ENCODE peak calls at places on chromosomes 13 and 19, in five cellular contexts. U, G, K, H and V are unnamed samples.

GRCh38 chr19:21158523-21159135 is 16.8 kb downstream of the ZNF431 start:
- DNase-seq in U (no peak), G (no peak), H (no peak), K (no peak), V (no peak)

GRCh38 chr13:109163052-109163413 is 533.6 kb downstream of the MYO16 start:
- DNase-seq in K (no peak), H (no peak), G (no peak), U (no peak), V (no peak)

GRCh38 chr19:40614595-40615411 is 13.6 kb downstream of the LTBP4 start:
- DNase-seq in U (peak; percentile 86), K (no peak), H (peak; percentile 87), G (peak; percentile 93), V (peak; percentile 56)

GRCh38 chr19:50330365-50331078 is 1.3 kb upstream of the KCNC3 start:
- DNase-seq in U (peak; percentile 88), K (peak; percentile 73), H (peak; percentile 53), G (peak; percentile 95), V (no peak)

GRCh38 chr13:75760182-75760981 is 124.3 kb downstream of the LMO7 start:
- DNase-seq in G (no peak), K (peak; percentile 98), U (no peak), H (peak; percentile 37), V (no peak)

GRCh38 chr19:53981408-53981998 is 9.9 kb upstream of the CACNG6 start:
- DNase-seq in U (no peak), K (no peak), G (peak; percentile 67), H (no peak), V (no peak)

GRCh38 chr13:110398564-110399507 is 91.8 kb downstream of the COL4A2 start:
- DNase-seq in K (no peak), G (no peak), U (no peak), H (no peak), V (no peak)

GRCh38 chr19:2524840-2525723 is 49.2 kb downstream of the GADD45B start:
- DNase-seq in K (peak; percentile 68), H (peak; percentile 87), U (no peak), G (no peak), V (no peak)

GRCh38 chr19:56748443-56748842 is 76.9 kb upstream of the ZNF835 start:
- DNase-seq in H (no peak), U (no peak), G (no peak), K (peak; percentile 47), V (no peak)

GRCh38 chr13:109348514-109349340 is 437.7 kb downstream of the IRS2 start:
- DNase-seq in K (no peak), U (no peak), G (no peak), H (no peak), V (no peak)

GRCh38 chr13:87094646-87095045 is 576.5 kb upstream of the SLITRK5 start:
- DNase-seq in H (no peak), K (no peak), U (no peak), G (no peak), V (no peak)

GRCh38 chr13:47226516-47226915 is 329.7 kb upstream of the HTR2A start:
- DNase-seq in U (no peak), G (no peak), H (no peak), K (no peak), V (no peak)

GRCh38 chr19:58054792-58055482 is 4.1 kb upstream of the ZNF135 start:
- DNase-seq in U (no peak), K (no peak), H (no peak), G (peak; percentile 62), V (no peak)

GRCh38 chr19:7738023-7738422 is 6.1 kb upstream of the CLEC4G start:
- DNase-seq in G (no peak), H (no peak), K (no peak), U (no peak), V (no peak)

GRCh38 chr19:50703915-50704548 is 15.6 kb downstream of the SHANK1 start:
- DNase-seq in G (no peak), H (peak; percentile 26), K (peak; percentile 10), U (peak; percentile 34), V (no peak)

GRCh38 chr19:19447536-19448237 is 42.2 kb downstream of the GATAD2A start:
- DNase-seq in U (no peak), K (no peak), G (no peak), H (no peak), V (no peak)

GRCh38 chr19:30666301-30666803 is 294.2 kb downstream of the ZNF536 start:
- DNase-seq in H (no peak), U (peak; percentile 63), G (peak; percentile 86), K (peak; percentile 19), V (peak; percentile 20)

GRCh38 chr19:44202470-44202869 is 9.9 kb upstream of the ZNF227 start:
- DNase-seq in U (no peak), G (no peak), K (no peak), H (no peak), V (no peak)

GRCh38 chr19:4575267-4575793 is 15.8 kb upstream of the SEMA6B start:
- DNase-seq in H (no peak), U (peak; percentile 74), G (peak; percentile 76), K (peak; percentile 70), V (peak; percentile 97)

GRCh38 chr13:20412761-20413355 is 112.8 kb downstream of the CRYL1 start:
- DNase-seq in H (no peak), K (no peak), U (no peak), G (no peak), V (peak; percentile 66)

GRCh38 chr13:33721719-33722118 is 96.2 kb upstream of the RFC3 start:
- DNase-seq in K (no peak), H (no peak), U (no peak), G (no peak), V (no peak)

GRCh38 chr13:30049692-30050091 is 199.3 kb upstream of the UBL3 start:
- DNase-seq in K (no peak), H (no peak), G (no peak), U (no peak), V (no peak)

GRCh38 chr13:74103970-74104555 is 30.1 kb downstream of the KLF12 start:
- DNase-seq in K (no peak), U (no peak), H (no peak), G (no peak), V (no peak)

GRCh38 chr19:39424934-39425333 is 10.8 kb downstream of the RPS16 start:
- DNase-seq in U (no peak), K (no peak), H (no peak), G (no peak), V (no peak)

GRCh38 chr13:91020635-91021034 is 326.9 kb upstream of the MIR17HG start:
- DNase-seq in G (no peak), K (no peak), U (no peak), H (no peak), V (no peak)

GRCh38 chr13:32734511-32734910 is 148.3 kb downstream of the PDS5B start:
- DNase-seq in K (no peak), U (no peak), H (no peak), G (no peak), V (no peak)

GRCh38 chr19:34365463-34366401 is 736 bp downstream of the GPI start:
- DNase-seq in K (no peak), G (peak; percentile 60), H (no peak), U (peak; percentile 64), V (no peak)

GRCh38 chr13:50284540-50284939 is 269.3 kb downstream of the KCNRG start:
- DNase-seq in K (no peak), H (no peak), U (no peak), G (no peak), V (no peak)
- H3K4me3 ChIP-seq in K (no peak overlapping the region), H (no peak overlapping the region), U (no peak overlapping the region), G (no peak overlapping the region), V (no peak overlapping the region)

GRCh38 chr19:38318595-38319142 is 976 bp upstream of the KCNK6 start:
- DNase-seq in G (no peak), K (no peak), U (no peak), H (no peak), V (no peak)

GRCh38 chr19:38317104-38317612 is 1.4 kb upstream of the YIF1B start:
- DNase-seq in H (no peak), U (peak; percentile 91), K (no peak), G (no peak), V (no peak)

GRCh38 chr19:38321646-38322323 is 2.1 kb downstream of the KCNK6 start:
- DNase-seq in U (no peak), H (no peak), G (no peak), K (no peak), V (no peak)

GRCh38 chr19:38320969-38321339 is 1.3 kb downstream of the KCNK6 start:
- DNase-seq in G (no peak), K (no peak), U (no peak), H (no peak), V (no peak)

GRCh38 chr19:38319421-38320258 is at the start of gene KCNK6:
- DNase-seq in H (no peak), U (no peak), G (peak; percentile 87), K (no peak), V (no peak)
- TF ChIP-seq ZNF274 in H (no peak), U (no peak), G (no peak), K (no peak), V (no peak)

GRCh38 chr19:15438577-15438976 is 11.2 kb downstream of the WIZ start:
- DNase-seq in H (no peak), G (no peak), U (no peak), K (no peak), V (no peak)

GRCh38 chr19:15436012-15436825 is 13.5 kb downstream of the WIZ start:
- DNase-seq in G (no peak), K (no peak), U (peak; percentile 57), H (no peak), V (no peak)

GRCh38 chr19:15436826-15437110 is 13.0 kb downstream of the WIZ start:
- DNase-seq in H (no peak), K (no peak), U (no peak), G (no peak), V (no peak)

GRCh38 chr19:15438124-15438496 is 11.6 kb downstream of the WIZ start:
- DNase-seq in G (no peak), U (no peak), H (no peak), K (peak; percentile 57), V (no peak)

DNA sequence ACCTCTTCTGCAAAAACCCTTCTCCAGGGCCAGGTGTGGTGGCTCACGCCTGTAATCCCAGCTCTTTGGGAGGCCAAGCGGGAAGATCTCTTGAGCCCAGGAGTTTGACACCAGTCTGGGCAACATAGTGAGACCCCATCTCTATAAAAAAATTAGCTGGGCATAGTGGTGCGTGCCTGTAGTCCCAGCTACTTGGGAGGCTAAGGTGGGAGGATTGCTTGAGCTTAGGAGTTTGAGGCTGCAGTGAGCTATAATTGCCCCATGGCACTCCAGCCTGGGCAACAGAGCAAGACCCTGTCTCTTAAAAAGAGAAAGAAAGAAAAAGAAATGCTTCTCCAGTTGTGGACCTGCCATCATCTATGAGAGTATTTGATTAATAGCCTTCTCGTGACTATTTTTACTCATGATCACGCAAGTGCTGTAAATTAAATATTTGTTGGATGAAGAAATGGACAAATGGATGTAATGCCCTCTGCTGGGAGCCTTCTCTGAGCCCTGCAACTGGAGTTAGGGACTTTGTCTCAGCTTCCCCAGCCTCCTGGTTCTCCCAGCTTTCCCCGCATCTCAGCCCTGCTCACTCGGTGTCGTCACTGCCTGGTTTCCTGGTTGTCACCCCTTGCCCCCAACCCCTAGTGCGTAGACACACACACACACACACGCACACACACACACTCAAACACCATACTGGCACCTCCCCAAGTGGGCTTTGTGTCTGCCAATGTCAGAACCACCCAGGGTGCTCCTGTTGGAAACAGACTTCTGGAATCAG is 12.2 kb downstream of the WIZ start:
- DNase-seq in G (no peak), U (no peak), H (no peak), K (peak; percentile 47), V (no peak)
- TF ChIP-seq YY1 in G (no peak), U (no peak), H (no peak), K (no peak), V (no peak)

DNA sequence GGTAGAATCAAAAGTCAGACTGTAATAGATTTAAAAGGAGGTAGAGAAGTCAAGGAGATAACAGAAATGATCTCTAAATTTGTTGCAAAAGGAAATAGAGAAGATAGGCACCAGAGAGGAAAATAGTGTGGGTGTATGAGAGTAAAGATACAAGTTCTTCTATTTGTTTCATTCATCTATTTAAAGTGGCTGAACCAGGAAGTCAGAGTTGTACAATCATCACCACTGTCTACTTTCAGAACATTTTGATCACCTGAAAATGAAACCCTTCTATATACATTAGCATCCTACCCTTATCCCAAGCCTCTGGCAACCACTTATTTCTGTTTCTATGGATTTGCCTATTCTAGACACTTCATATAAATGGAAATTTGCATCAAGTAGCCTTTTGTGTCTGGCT is 36.7 kb downstream of the INTS6 start:
- DNase-seq in U (no peak), H (no peak), G (no peak), K (no peak), V (no peak)
- H3K4me3 ChIP-seq in U (no peak overlapping the region), H (no peak overlapping the region), G (no peak overlapping the region), K (no peak overlapping the region), V (no peak overlapping the region)